ENCODE peak calls at places on chromosomes 1 and 21, in five cellular contexts. One of them, this sample, is unnamed.

GRCh38 chr1:53583903-53584210 is 124.7 kb downstream of the DMRTB1 start:
- DNase-seq in tibial artery: no peak
- DNase-seq in brain microvascular endothelial cell: no peak
- DNase-seq in transverse colon: no peak
- DNase-seq in neural progenitor cell: no peak
- DNase-seq in this sample: no peak

GRCh38 chr1:54516249-54516920 is 31.6 kb upstream of the ACOT11 start:
- DNase-seq in transverse colon: no peak
- DNase-seq in tibial artery: no peak
- DNase-seq in neural progenitor cell: no peak
- DNase-seq in brain microvascular endothelial cell: no peak
- DNase-seq in this sample: no peak

GRCh38 chr1:24085546-24085945 is 26.4 kb downstream of the MYOM3 start:
- DNase-seq in brain microvascular endothelial cell: no peak
- DNase-seq in tibial artery: no peak
- DNase-seq in transverse colon: no peak
- DNase-seq in neural progenitor cell: no peak
- DNase-seq in this sample: no peak

GRCh38 chr21:23695449-23695848 is 1911.8 kb downstream of the MRPL39 start:
- DNase-seq in brain microvascular endothelial cell: no peak
- DNase-seq in transverse colon: no peak
- DNase-seq in neural progenitor cell: no peak
- DNase-seq in tibial artery: no peak
- DNase-seq in this sample: no peak

GRCh38 chr1:52240592-52240991 is 98.7 kb downstream of the ZFYVE9 start:
- DNase-seq in neural progenitor cell: no peak
- DNase-seq in tibial artery: no peak
- DNase-seq in transverse colon: no peak
- DNase-seq in brain microvascular endothelial cell: no peak
- DNase-seq in this sample: no peak

GRCh38 chr21:45698493-45698947 is 55.0 kb downstream of the PCBP3 start:
- DNase-seq in brain microvascular endothelial cell: peak
- DNase-seq in neural progenitor cell: no peak
- DNase-seq in tibial artery: peak
- DNase-seq in transverse colon: peak
- DNase-seq in this sample: no peak

GRCh38 chr1:53381790-53382401 is 54.0 kb upstream of the LRP8 start:
- DNase-seq in transverse colon: no peak
- DNase-seq in neural progenitor cell: no peak
- DNase-seq in brain microvascular endothelial cell: peak
- DNase-seq in tibial artery: no peak
- DNase-seq in this sample: no peak

GRCh38 chr21:35611752-35612151 is 448.6 kb downstream of the SETD4 start:
- DNase-seq in brain microvascular endothelial cell: no peak
- DNase-seq in transverse colon: no peak
- DNase-seq in neural progenitor cell: no peak
- DNase-seq in tibial artery: no peak
- DNase-seq in this sample: no peak

GRCh38 chr1:71232166-71232763 is 151.4 kb upstream of the ZRANB2 start:
- DNase-seq in brain microvascular endothelial cell: no peak
- DNase-seq in transverse colon: no peak
- DNase-seq in neural progenitor cell: no peak
- DNase-seq in tibial artery: no peak
- DNase-seq in this sample: no peak

GRCh38 chr1:234186037-234186688 is 187.1 kb upstream of the COA6 start:
- DNase-seq in tibial artery: no peak
- DNase-seq in brain microvascular endothelial cell: no peak
- DNase-seq in transverse colon: no peak
- DNase-seq in neural progenitor cell: no peak
- DNase-seq in this sample: no peak

DNA sequence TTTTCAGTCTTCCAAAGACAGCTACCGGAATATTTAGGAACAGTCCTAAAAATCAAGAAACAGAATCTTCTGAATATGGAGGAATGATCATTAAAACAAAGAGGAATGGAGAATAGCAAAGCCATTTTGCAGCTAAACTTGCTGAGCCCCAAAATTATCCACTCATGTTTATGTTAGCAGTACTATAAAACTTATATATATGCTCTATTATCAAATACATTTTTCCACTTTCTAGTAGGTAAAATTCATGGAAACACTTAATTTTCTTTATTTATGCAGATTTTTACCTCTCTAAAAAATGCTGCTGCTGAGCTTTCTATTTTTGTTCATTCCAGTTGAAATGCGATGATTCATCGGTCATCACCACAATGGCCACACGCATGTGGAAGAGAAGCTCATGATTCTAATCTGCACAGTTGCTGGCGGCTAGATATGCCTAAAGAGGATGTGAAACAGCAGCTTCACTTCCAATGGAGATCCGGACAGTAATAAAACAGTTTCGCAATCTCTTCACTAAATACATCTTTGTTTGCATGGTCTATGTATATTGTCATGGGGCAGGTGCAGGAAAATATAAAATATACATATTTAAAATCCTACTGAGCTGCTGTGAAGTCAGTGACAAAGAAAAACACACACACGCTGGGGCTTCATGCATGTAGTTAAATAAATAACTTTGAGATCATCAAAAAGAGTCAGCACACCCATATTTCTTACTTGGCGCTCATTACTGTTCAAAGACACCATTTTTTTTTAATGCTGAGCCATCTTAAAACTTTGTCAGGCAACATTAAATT is 292.2 kb downstream of the SMYD3 start:
- DNase-seq in tibial artery: peak
- DNase-seq in neural progenitor cell: no peak
- DNase-seq in brain microvascular endothelial cell: peak
- DNase-seq in transverse colon: peak
- DNase-seq in this sample: no peak
- TF ChIP-seq CTCF in tibial artery: no peak
- TF ChIP-seq CTCF in neural progenitor cell: no peak
- TF ChIP-seq CTCF in brain microvascular endothelial cell: no peak
- TF ChIP-seq CTCF in transverse colon: no peak
- TF ChIP-seq CTCF in this sample: no peak

DNA sequence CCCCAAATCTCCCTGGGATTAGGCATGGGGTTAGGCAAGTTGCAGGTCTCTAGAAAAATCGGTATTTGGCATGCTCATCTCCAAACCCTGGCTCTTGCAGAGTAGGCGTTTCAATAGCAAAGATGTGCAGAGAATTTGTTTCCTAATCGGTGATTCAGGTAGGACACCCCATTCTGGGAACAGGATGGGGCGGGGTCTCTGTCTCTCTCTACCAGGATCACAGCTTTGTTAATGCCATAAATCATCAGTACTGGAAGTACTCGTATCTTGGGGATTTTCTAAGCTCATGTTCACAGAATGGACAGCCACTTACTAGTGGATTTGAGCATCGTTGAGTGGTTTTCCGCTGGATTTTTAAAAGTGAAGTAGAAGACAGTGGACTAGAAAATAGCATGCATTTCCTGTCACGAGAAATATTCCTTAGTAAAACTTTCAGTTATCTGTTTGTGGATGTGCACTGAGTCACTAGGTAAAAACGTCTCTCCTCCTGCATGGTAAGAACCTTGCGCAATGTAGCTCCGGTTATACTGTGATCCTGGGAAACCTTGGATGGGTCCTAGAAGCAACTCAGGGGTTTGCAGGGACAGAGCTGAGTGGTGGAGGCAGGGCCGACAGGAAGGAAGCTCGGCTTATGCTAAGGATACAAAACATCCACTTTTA is 5.1 kb downstream of the TMEM51 start:
- DNase-seq in transverse colon: no peak
- DNase-seq in brain microvascular endothelial cell: peak
- DNase-seq in neural progenitor cell: no peak
- DNase-seq in tibial artery: no peak
- DNase-seq in this sample: no peak
- H3K27ac ChIP-seq in transverse colon: peak
- H3K27ac ChIP-seq in brain microvascular endothelial cell: peak
- H3K27ac ChIP-seq in neural progenitor cell: no peak
- H3K27ac ChIP-seq in tibial artery: no peak
- H3K27ac ChIP-seq in this sample: no peak

DNA sequence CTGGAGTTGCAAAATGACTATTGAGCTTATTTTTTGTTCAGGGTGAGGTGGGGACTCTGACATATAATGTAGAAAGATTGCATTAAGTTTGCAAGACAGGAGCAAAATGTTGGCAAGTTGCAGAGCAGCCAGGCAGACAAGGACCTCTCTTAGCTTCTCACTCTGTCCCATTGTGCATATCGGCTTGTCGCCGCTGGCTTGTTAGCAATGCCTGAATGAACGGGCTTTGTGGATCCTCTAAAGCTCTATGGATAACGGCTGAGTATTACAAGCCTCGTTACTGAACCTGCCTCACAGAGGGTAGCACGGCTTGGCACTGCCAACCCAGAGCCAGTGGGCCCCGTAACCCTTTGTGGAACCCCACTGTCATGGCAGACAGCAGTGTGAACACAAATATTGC is 68.4 kb downstream of the TNR start:
- DNase-seq in tibial artery: no peak
- DNase-seq in brain microvascular endothelial cell: no peak
- DNase-seq in neural progenitor cell: peak
- DNase-seq in transverse colon: no peak
- DNase-seq in this sample: no peak
- H3K4me3 ChIP-seq in tibial artery: no peak
- H3K4me3 ChIP-seq in brain microvascular endothelial cell: no peak
- H3K4me3 ChIP-seq in neural progenitor cell: peak
- H3K4me3 ChIP-seq in transverse colon: no peak
- H3K4me3 ChIP-seq in this sample: no peak

GRCh38 chr1:95453053-95453452 is 219.0 kb downstream of the RWDD3 start:
- DNase-seq in neural progenitor cell: no peak
- DNase-seq in brain microvascular endothelial cell: no peak
- DNase-seq in tibial artery: no peak
- DNase-seq in transverse colon: no peak
- DNase-seq in this sample: no peak

GRCh38 chr1:95451904-95452303 is 217.9 kb downstream of the RWDD3 start:
- DNase-seq in transverse colon: no peak
- DNase-seq in tibial artery: no peak
- DNase-seq in brain microvascular endothelial cell: no peak
- DNase-seq in neural progenitor cell: no peak
- DNase-seq in this sample: no peak

GRCh38 chr1:95451054-95451453 is 217.0 kb downstream of the RWDD3 start:
- DNase-seq in tibial artery: no peak
- DNase-seq in transverse colon: no peak
- DNase-seq in neural progenitor cell: peak
- DNase-seq in brain microvascular endothelial cell: no peak
- DNase-seq in this sample: no peak
- TF ChIP-seq CTCF in tibial artery: no peak
- TF ChIP-seq CTCF in transverse colon: no peak
- TF ChIP-seq CTCF in neural progenitor cell: peak
- TF ChIP-seq CTCF in brain microvascular endothelial cell: no peak
- TF ChIP-seq CTCF in this sample: peak

GRCh38 chr1:201742476-201742875 is 86.5 kb upstream of the IPO9 start:
- DNase-seq in neural progenitor cell: peak
- DNase-seq in brain microvascular endothelial cell: no peak
- DNase-seq in tibial artery: peak
- DNase-seq in transverse colon: no peak
- DNase-seq in this sample: no peak
- H3K27ac ChIP-seq in neural progenitor cell: peak
- H3K27ac ChIP-seq in brain microvascular endothelial cell: no peak
- H3K27ac ChIP-seq in tibial artery: peak
- H3K27ac ChIP-seq in transverse colon: no peak
- H3K27ac ChIP-seq in this sample: no peak

GRCh38 chr1:240499012-240499411 is 112.9 kb downstream of the GREM2 start:
- DNase-seq in transverse colon: no peak
- DNase-seq in brain microvascular endothelial cell: peak
- DNase-seq in tibial artery: no peak
- DNase-seq in neural progenitor cell: no peak
- DNase-seq in this sample: no peak

GRCh38 chr1:240506176-240506575 is 105.8 kb downstream of the GREM2 start:
- DNase-seq in transverse colon: no peak
- DNase-seq in tibial artery: no peak
- DNase-seq in neural progenitor cell: no peak
- DNase-seq in brain microvascular endothelial cell: no peak
- DNase-seq in this sample: no peak

GRCh38 chr1:240500681-240501080 is 111.3 kb downstream of the GREM2 start:
- DNase-seq in brain microvascular endothelial cell: no peak
- DNase-seq in transverse colon: no peak
- DNase-seq in tibial artery: no peak
- DNase-seq in neural progenitor cell: no peak
- DNase-seq in this sample: no peak

GRCh38 chr1:240501115-240501514 is 110.8 kb downstream of the GREM2 start:
- DNase-seq in brain microvascular endothelial cell: no peak
- DNase-seq in tibial artery: no peak
- DNase-seq in transverse colon: no peak
- DNase-seq in neural progenitor cell: no peak
- DNase-seq in this sample: no peak

DNA sequence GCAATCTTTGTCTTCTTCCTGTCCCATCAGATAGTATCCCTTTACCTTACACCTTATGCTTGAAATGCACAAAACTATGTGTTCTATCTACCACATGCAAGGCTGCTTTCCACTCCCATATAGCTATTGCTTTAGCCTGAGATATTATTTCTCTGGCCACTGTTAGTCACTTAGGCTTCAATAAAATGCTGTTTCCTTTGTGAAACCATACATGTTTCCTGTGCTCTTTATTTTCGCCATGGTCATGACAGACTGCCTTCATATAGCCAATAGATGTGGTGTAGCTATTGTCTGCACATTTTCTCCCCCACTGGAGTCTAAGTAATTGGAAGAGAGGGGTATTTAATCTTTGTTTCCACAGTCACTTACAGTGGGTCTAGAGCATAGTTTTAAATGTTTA is 108.4 kb downstream of the GREM2 start:
- DNase-seq in transverse colon: no peak
- DNase-seq in brain microvascular endothelial cell: no peak
- DNase-seq in neural progenitor cell: no peak
- DNase-seq in tibial artery: no peak
- DNase-seq in this sample: no peak
- H3K4me3 ChIP-seq in transverse colon: no peak
- H3K4me3 ChIP-seq in brain microvascular endothelial cell: no peak
- H3K4me3 ChIP-seq in neural progenitor cell: no peak
- H3K4me3 ChIP-seq in tibial artery: no peak
- H3K4me3 ChIP-seq in this sample: no peak

DNA sequence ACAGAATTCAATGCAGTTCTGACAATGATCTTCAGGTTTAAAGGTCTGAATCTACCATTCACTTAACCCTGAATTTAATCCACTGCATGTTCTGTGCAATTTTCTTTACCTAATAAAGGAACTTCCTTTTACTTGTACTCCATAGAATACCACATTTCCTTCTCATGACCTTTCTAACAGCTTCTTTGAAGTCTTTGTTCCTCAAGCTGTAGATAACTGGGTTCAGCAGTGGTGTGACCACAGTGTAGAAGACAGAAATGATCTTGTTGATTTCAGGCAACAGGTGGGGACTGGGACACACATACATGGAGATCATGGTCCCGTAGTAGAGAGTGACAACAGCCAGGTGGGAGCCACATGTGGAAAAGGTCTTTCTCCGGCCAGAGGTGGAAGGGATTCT is 877 bp downstream of the OR11L1 start:
- DNase-seq in transverse colon: no peak
- DNase-seq in brain microvascular endothelial cell: no peak
- DNase-seq in tibial artery: no peak
- DNase-seq in neural progenitor cell: no peak
- DNase-seq in this sample: no peak
- TF ChIP-seq CTCF in transverse colon: no peak
- TF ChIP-seq CTCF in brain microvascular endothelial cell: no peak
- TF ChIP-seq CTCF in tibial artery: no peak
- TF ChIP-seq CTCF in neural progenitor cell: no peak
- TF ChIP-seq CTCF in this sample: no peak

GRCh38 chr21:38272215-38272614 is 15.4 kb downstream of the KCNJ15 start:
- DNase-seq in neural progenitor cell: no peak
- DNase-seq in transverse colon: no peak
- DNase-seq in brain microvascular endothelial cell: no peak
- DNase-seq in tibial artery: no peak
- DNase-seq in this sample: no peak
- H3K27ac ChIP-seq in neural progenitor cell: no peak
- H3K27ac ChIP-seq in transverse colon: no peak
- H3K27ac ChIP-seq in brain microvascular endothelial cell: no peak
- H3K27ac ChIP-seq in tibial artery: no peak
- H3K27ac ChIP-seq in this sample: no peak

This sample was measured in WERI-Rb-1.